ENCODE peak calls at places on chromosomes 12 and 14, in eight cellular contexts. H, D, W, A, U, F, I and J are unnamed samples.

GRCh38 chr12:82522762-82523161 is 163.9 kb upstream of the TMTC2 start:
- DNase-seq in U (no peak), H (no peak), W (no peak), D (no peak), I (no peak), F (no peak), A (no peak), J (no peak)

GRCh38 chr14:45699451-45699850 is 446.4 kb upstream of the MIS18BP1 start:
- DNase-seq in F (no peak), A (no peak), H (no peak), D (no peak), W (no peak), I (no peak), U (no peak), J (no peak)

GRCh38 chr12:48764521-48764920 is 24.4 kb downstream of the ADCY6 start:
- DNase-seq in I (no peak), A (peak), U (no peak), D (no peak), H (no peak), W (no peak), F (no peak), J (no peak)

GRCh38 chr14:95117937-95118726 is 39.2 kb downstream of the DICER1 start:
- DNase-seq in F (no peak), D (no peak), U (no peak), I (no peak), H (no peak), W (no peak), A (no peak), J (no peak)

GRCh38 chr12:7269273-7269672 is 34.6 kb upstream of the ACSM4 start:
- DNase-seq in A (peak), I (no peak), W (peak), U (no peak), D (no peak), H (no peak), F (no peak), J (no peak)

GRCh38 chr12:39372204-39372925 is 70.6 kb downstream of the KIF21A start:
- DNase-seq in A (no peak), F (no peak), W (no peak), H (no peak), I (no peak), U (no peak), D (no peak), J (no peak)

GRCh38 chr12:62284749-62285148 is 24.5 kb downstream of the USP15 start:
- DNase-seq in W (no peak), A (no peak), U (no peak), H (no peak), F (no peak), D (no peak), I (no peak), J (no peak)

GRCh38 chr14:33956640-33957039 is 5.8 kb upstream of the EGLN3 start:
- DNase-seq in W (no peak), D (no peak), I (no peak), F (no peak), U (no peak), A (no peak), H (no peak), J (no peak)

GRCh38 chr14:95314609-95315008 is 5.1 kb downstream of the CLMN start:
- DNase-seq in A (peak), F (no peak), U (no peak), W (no peak), I (no peak), D (peak), H (no peak), J (no peak)

GRCh38 chr12:3670083-3670620 is 82.8 kb downstream of the CRACR2A start:
- DNase-seq in F (no peak), D (no peak), W (no peak), U (no peak), I (no peak), H (no peak), A (peak), J (no peak)

GRCh38 chr12:113874999-113875561 is 91.0 kb downstream of the RBM19 start:
- DNase-seq in F (no peak), A (peak), H (no peak), I (no peak), U (no peak), W (no peak), D (no peak), J (no peak)

GRCh38 chr14:105861985-105862465 is 335.6 kb downstream of the TMEM121 start:
- DNase-seq in A (no peak), F (no peak), U (no peak), I (no peak), H (no peak), W (no peak), D (no peak), J (peak)

GRCh38 chr12:50195832-50196231 is 28.7 kb upstream of the CERS5 start:
- DNase-seq in U (no peak), D (no peak), I (no peak), F (no peak), A (no peak), H (no peak), W (no peak), J (no peak)

GRCh38 chr14:99562848-99563748 is 40.9 kb downstream of the CCDC85C start:
- DNase-seq in I (no peak), F (peak), D (peak), U (peak), W (no peak), A (no peak), H (no peak), J (no peak)

GRCh38 chr14:68015356-68016242 is 196.0 kb downstream of the RAD51B start:
- DNase-seq in F (no peak), D (no peak), H (no peak), W (no peak), I (no peak), U (no peak), A (peak), J (no peak)

GRCh38 chr14:104795781-104796681 is 483 bp upstream of the AKT1 start:
- DNase-seq in U (peak), W (no peak), I (peak), H (peak), A (peak), F (no peak), D (no peak), J (no peak)

GRCh38 chr14:98198385-98198784 is 1073.6 kb downstream of the BCL11B start:
- DNase-seq in A (no peak), H (peak), I (no peak), F (no peak), W (no peak), U (no peak), D (peak), J (peak)

GRCh38 chr12:94100254-94100653 is 48.1 kb upstream of the PLXNC1 start:
- DNase-seq in U (no peak), W (no peak), A (peak), I (no peak), F (no peak), H (no peak), D (peak), J (peak)

GRCh38 chr14:78345346-78345745 is 175.2 kb downstream of the NRXN3 start:
- DNase-seq in W (no peak), I (no peak), A (no peak), F (no peak), D (no peak), H (no peak), U (no peak), J (no peak)

GRCh38 chr12:29164477-29165163 is 15.5 kb downstream of the FAR2 start:
- DNase-seq in F (no peak), U (peak), W (peak), H (no peak), D (no peak), A (peak), I (no peak), J (peak)

GRCh38 chr14:54174437-54174836 is 217.8 kb upstream of the BMP4 start:
- DNase-seq in A (no peak), U (no peak), I (no peak), H (no peak), D (no peak), F (no peak), W (no peak), J (no peak)

GRCh38 chr12:81077329-81077685 is 572 bp upstream of the ACSS3 start:
- DNase-seq in D (no peak), F (no peak), W (no peak), U (peak), H (no peak), A (no peak), I (no peak), J (no peak)

GRCh38 chr12:14135996-14136395 is 154.6 kb upstream of the GRIN2B start:
- DNase-seq in W (no peak), F (no peak), A (no peak), D (no peak), H (no peak), I (no peak), U (no peak), J (no peak)

GRCh38 chr14:67943947-67944346 is 124.4 kb downstream of the RAD51B start:
- DNase-seq in H (peak), W (peak), A (peak), F (peak), I (no peak), D (peak), U (peak), J (peak)

GRCh38 chr14:61322799-61323290 is 1.5 kb downstream of the PRKCH start:
- DNase-seq in D (no peak), U (no peak), H (no peak), I (no peak), A (no peak), F (no peak), W (no peak), J (peak)

GRCh38 chr12:26188132-26188531 is 7.2 kb upstream of the SSPN start:
- DNase-seq in U (no peak), D (peak), A (peak), W (peak), H (no peak), I (no peak), F (no peak), J (no peak)

GRCh38 chr14:104322531-104323466 is 184.4 kb downstream of the KIF26A start:
- DNase-seq in D (no peak), W (no peak), U (no peak), H (no peak), I (no peak), F (no peak), A (no peak), J (peak)

GRCh38 chr14:37580146-37580545 is 14.9 kb downstream of the FOXA1 start:
- DNase-seq in U (no peak), I (no peak), F (no peak), A (peak), W (no peak), H (no peak), D (peak), J (no peak)

GRCh38 chr14:52333108-52333507 is 19.0 kb downstream of the PTGER2 start:
- DNase-seq in F (no peak), A (no peak), W (no peak), D (no peak), I (no peak), U (no peak), H (no peak), J (no peak)

GRCh38 chr12:109888179-109889020 is 8.1 kb upstream of the GLTP start:
- DNase-seq in I (no peak), F (no peak), W (peak), D (peak), A (peak), U (no peak), H (no peak), J (peak)

GRCh38 chr12:13183621-13184020 is 12.9 kb upstream of the EMP1 start:
- DNase-seq in H (no peak), U (no peak), I (no peak), A (peak), F (no peak), W (no peak), D (no peak), J (no peak)

GRCh38 chr12:3304436-3305135 is 186.4 kb upstream of the PRMT8 start:
- DNase-seq in H (no peak), I (no peak), U (no peak), F (no peak), A (peak), D (peak), W (peak), J (no peak)